ENCODE peak calls at places on chromosome 19, in four cellular contexts. Q is mesenchymal stem cell, X is H9, K is IMR-90. U is an unnamed sample.

GRCh38 chr19:6278740-6279619 is 795 bp downstream of the MLLT1 start:
- DNase-seq in Q (peak), X (no peak), K (no peak), U (no peak)

GRCh38 chr19:15479391-15480345 is at the start of gene PGLYRP2:
- DNase-seq in Q (no peak), X (peak), K (no peak), U (no peak)

GRCh38 chr19:36489920-36490415 is 607 bp upstream of the ZNF566 start:
- DNase-seq in Q (no peak), X (peak), K (peak), U (peak)

GRCh38 chr19:48934837-48935236 is 1.3 kb downstream of the DHDH start:
- DNase-seq in Q (no peak), X (peak), K (no peak), U (peak)

GRCh38 chr19:35337081-35337983 is 8.3 kb downstream of the CD22 start:
- DNase-seq in Q (no peak), X (no peak), K (no peak), U (no peak)

GRCh38 chr19:13794388-13794751 is 873 bp upstream of the ZSWIM4 start:
- DNase-seq in Q (peak), X (no peak), K (peak), U (no peak)

GRCh38 chr19:40278361-40279045 is 6.6 kb downstream of the AKT2 start:
- DNase-seq in Q (no peak), X (no peak), K (no peak), U (no peak)

GRCh38 chr19:35178701-35179100 is 24.2 kb downstream of the FXYD5 start:
- DNase-seq in Q (no peak), X (peak), K (no peak), U (no peak)

GRCh38 chr19:12198136-12198535 is 35.2 kb downstream of the ZNF136 start:
- DNase-seq in Q (no peak), X (no peak), K (no peak), U (no peak)

GRCh38 chr19:42323852-42324654 is 1.4 kb upstream of the MEGF8 start:
- DNase-seq in Q (no peak), X (no peak), K (no peak), U (peak)

GRCh38 chr19:18948075-18948975 is 7.3 kb upstream of the HOMER3 start:
- DNase-seq in Q (no peak), X (no peak), K (no peak), U (no peak)
- H3K9ac ChIP-seq in Q (no peak), X (no peak), K (no peak), U (no peak)

GRCh38 chr19:3936506-3937442 is 3.9 kb downstream of the NMRK2 start:
- DNase-seq in Q (no peak), X (no peak), K (no peak), U (no peak)

GRCh38 chr19:3931041-3931440 is 1.8 kb upstream of the NMRK2 start:
- DNase-seq in Q (no peak), X (no peak), K (no peak), U (no peak)

DNA sequence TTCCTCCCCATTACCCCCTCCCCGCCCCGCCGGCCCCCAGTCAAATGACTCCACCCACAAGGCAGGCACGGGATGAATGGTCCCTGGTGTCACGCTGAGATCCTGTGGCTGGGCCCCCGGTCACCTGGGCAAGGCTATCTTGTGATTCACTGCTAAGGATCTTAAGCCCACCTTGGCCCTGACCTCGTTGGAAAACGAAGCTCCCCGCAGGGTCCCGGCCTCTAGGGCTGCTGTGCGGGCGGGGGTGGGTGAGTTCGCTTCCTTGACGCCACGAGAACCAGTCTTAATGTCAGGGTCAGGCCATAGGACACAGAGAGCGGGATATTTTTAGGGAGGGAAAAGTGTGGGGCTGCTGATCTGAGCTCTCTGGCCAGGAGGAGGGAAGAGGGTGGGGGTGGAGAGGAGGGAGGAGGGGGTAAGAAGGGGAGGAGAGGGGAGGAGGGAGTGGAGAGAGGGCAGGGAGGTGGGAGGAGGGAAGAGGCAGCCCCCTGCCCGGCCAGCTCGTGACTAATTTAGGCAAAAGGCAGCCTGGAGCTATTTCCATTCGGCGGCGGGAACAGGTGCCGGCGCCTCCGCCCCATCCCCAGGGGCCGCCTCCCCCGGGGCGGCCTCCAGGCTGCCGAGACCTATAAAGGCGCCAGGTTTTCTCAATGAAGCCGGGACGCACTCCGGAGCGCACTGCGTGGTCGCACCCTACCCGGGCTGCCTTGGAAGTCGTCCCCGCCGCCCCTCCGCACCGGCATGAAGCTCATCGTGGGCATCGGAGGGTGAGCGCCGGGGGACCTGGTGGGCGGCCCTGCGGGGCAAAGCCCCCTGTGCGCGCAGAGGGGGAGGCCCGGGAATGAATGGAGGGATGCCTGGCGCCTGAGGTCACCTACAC is at the start of gene NMRK2:
- DNase-seq in Q (no peak), X (peak), K (no peak), U (peak)
- H2BK5ac ChIP-seq in Q (no peak), X (no peak), K (no peak), U (no peak)

DNA sequence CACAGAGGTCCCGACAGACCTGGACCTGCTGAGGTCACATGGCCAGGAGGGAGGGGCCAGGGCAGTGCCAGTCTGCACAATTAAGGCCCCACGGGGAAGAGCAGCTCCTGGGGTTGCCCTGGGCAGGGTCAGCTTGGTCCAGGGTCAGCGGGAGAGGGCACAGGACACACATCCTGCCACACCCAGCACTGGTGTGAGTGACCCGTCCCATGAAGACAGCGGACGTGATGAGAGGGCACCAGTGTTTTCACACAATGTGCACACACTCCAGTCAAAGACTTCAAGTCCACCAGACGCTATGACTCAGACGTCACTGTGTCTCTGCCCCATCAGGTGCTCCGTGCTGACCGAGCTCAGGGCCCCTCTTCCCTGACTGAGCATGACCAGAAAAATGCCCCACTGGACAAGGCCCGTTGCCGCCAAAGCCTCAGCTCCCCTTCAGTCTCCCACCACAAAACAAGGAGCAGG is 4.2 kb downstream of the TMEM259 start:
- DNase-seq in Q (peak), X (no peak), K (peak), U (no peak)
- H3K18ac ChIP-seq in Q (peak), X (no peak), K (no peak), U (no peak)

DNA sequence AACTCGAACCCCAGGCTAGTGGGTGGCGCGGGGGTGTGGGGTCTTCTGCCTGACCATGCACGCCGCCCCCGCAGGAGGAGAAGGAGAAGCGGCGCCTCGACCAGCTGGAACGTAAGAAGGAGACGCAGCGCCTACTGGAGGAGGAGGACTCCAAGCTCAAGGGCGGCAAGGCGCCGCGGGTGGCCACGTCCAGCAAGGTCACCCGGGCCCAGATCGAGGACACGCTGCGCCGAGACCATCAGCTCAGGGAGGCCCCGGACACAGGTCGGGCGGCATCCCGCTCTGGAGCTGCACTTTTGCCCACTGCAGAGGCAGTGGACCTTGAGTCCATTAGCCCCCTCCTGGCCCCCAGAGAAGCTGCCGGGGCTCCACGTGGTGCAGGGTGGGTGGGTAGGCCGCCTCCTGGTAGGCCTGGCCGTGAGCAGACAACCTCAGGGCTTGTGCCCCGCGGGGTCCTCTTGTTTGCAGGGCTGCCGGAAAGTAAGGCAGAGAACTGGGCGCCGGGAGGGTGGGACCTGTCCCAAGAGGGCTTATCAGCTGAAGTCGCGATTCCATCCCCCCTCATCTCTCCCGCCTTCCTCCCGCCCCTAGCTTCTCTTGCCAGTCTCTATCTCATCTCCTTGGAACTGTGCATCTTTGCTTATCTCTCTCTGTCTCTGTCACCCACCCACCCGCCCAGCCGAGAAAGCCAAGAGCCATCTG is 9.9 kb downstream of the CCDC124 start:
- DNase-seq in Q (no peak), X (peak), K (no peak), U (peak)
- H3K9ac ChIP-seq in Q (no peak), X (no peak), K (no peak), U (peak)

GRCh38 chr19:38698225-38699026 is 45.8 kb downstream of the CAPN12 start:
- DNase-seq in Q (no peak), X (no peak), K (no peak), U (no peak)
- H2BK5ac ChIP-seq in Q (no peak), X (no peak), K (peak), U (no peak)

U was measured in mesendoderm.